ENCODE peak calls at places on chromosomes 7 and 10, in five cellular contexts. V, T, L, A and H are unnamed samples.

GRCh38 chr10:103605359-103606156 is 112.1 kb downstream of the NEURL1 start:
- DNase-seq in V (peak; percentile 86), T (peak; percentile 43), L (no peak), A (peak; percentile 65), H (peak; percentile 33)

GRCh38 chr10:132862485-132863420 is 76.8 kb upstream of the NKX6-2 start:
- DNase-seq in L (no peak), A (no peak), V (peak; percentile 50), T (no peak), H (no peak)

GRCh38 chr10:3978762-3979161 is 193.8 kb upstream of the KLF6 start:
- DNase-seq in V (no peak), T (no peak), A (no peak), L (no peak), H (no peak)

GRCh38 chr10:90674927-90675326 is 182.9 kb downstream of the HTR7 start:
- DNase-seq in A (no peak), L (no peak), V (no peak), T (peak; percentile 86), H (peak; percentile 86)

GRCh38 chr7:47521041-47521795 is 60.7 kb downstream of the TNS3 start:
- DNase-seq in T (no peak), L (no peak), V (no peak), A (no peak), H (no peak)

GRCh38 chr10:7300327-7300726 is 110.5 kb downstream of the SFMBT2 start:
- DNase-seq in V (no peak), L (no peak), A (no peak), T (peak; percentile 37), H (peak; percentile 50)

GRCh38 chr7:112854169-112854568 is 64.0 kb upstream of the TMEM168 start:
- DNase-seq in V (no peak), T (no peak), A (no peak), L (no peak), H (no peak)

GRCh38 chr7:26399309-26399610 is 107.6 kb downstream of the SNX10 start:
- DNase-seq in T (peak; percentile 2), L (no peak), A (no peak), V (no peak), H (no peak)

GRCh38 chr10:63431962-63432797 is 33.6 kb downstream of the JMJD1C start:
- DNase-seq in V (no peak), A (no peak), T (peak; percentile 14), L (no peak), H (peak; percentile 46)

GRCh38 chr10:108688314-108688713 is 1235.0 kb downstream of the XPNPEP1 start:
- DNase-seq in V (no peak), A (no peak), L (no peak), T (no peak), H (no peak)

GRCh38 chr7:117873056-117873932 is at the start of gene CTTNBP2:
- DNase-seq in T (peak; percentile 59), A (peak; percentile 35), L (peak; percentile 65), V (peak; percentile 81), H (peak; percentile 60)

GRCh38 chr10:46273506-46274477 is 13.0 kb upstream of the ANTXRL start:
- DNase-seq in T (no peak), A (no peak), V (peak; percentile 59), L (no peak), H (no peak)

GRCh38 chr7:107023522-107024149 is 20.9 kb upstream of the PRKAR2B start:
- DNase-seq in L (no peak), A (no peak), T (no peak), V (no peak), H (no peak)

GRCh38 chr10:8803992-8804391 is 749.5 kb downstream of the GATA3 start:
- DNase-seq in T (no peak), L (no peak), A (no peak), V (no peak), H (no peak)

GRCh38 chr7:2817456-2817855 is 26.7 kb downstream of the GNA12 start:
- DNase-seq in A (no peak), L (no peak), V (no peak), T (no peak), H (no peak)

GRCh38 chr10:34504534-34504933 is 310.6 kb downstream of the PARD3 start:
- DNase-seq in V (no peak), T (peak; percentile 71), A (peak; percentile 25), L (no peak), H (peak; percentile 57)

GRCh38 chr7:101140746-101141382 is 13.4 kb upstream of the AP1S1 start:
- DNase-seq in L (no peak), A (peak; percentile 61), V (no peak), T (no peak), H (peak; percentile 54)

GRCh38 chr7:101137651-101138148 is 10.8 kb downstream of the SERPINE1 start:
- DNase-seq in T (no peak), V (no peak), L (no peak), A (peak; percentile 66), H (no peak)

GRCh38 chr7:101140339-101140699 is 13.4 kb downstream of the SERPINE1 start:
- DNase-seq in L (no peak), A (no peak), V (no peak), T (peak; percentile 57), H (peak; percentile 76)

GRCh38 chr7:101134399-101134980 is 7.6 kb downstream of the SERPINE1 start:
- DNase-seq in T (no peak), A (peak; percentile 56), L (no peak), V (no peak), H (peak; percentile 64)

DNA sequence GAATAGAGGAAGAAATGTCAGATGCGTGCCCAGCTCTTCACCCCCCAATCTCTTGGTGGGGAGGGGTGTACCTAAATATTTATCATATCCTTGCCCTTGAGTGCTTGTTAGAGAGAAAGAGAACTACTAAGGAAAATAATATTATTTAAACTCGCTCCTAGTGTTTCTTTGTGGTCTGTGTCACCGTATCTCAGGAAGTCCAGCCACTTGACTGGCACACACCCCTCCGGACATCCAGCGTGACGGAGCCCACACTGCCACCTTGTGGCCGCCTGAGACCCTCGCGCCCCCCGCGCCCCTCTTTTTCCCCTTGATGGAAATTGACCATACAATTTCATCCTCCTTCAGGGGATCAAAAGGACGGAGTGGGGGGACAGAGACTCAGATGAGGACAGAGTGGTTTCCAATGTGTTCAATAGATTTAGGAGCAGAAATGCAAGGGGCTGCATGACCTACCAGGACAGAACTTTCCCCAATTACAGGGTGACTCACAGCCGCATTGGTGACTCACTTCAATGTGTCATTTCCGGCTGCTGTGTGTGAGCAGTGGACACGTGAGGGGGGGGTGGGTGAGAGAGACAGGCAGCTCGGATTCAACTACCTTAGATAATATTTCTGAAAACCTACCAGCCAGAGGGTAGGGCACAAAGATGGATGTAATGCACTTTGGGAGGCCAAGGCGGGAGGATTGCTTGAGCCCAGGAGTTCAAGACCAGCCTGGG is 11.4 kb downstream of the SERPINE1 start:
- DNase-seq in A (peak; percentile 98), V (peak; percentile 80), L (no peak), T (peak; percentile 98), H (peak; percentile 98)
- H3K4me3 ChIP-seq in A (no peak overlapping the region), V (no peak overlapping the region), L (peak overlapping the region; percentile 46), T (no peak overlapping the region), H (no peak overlapping the region)

DNA sequence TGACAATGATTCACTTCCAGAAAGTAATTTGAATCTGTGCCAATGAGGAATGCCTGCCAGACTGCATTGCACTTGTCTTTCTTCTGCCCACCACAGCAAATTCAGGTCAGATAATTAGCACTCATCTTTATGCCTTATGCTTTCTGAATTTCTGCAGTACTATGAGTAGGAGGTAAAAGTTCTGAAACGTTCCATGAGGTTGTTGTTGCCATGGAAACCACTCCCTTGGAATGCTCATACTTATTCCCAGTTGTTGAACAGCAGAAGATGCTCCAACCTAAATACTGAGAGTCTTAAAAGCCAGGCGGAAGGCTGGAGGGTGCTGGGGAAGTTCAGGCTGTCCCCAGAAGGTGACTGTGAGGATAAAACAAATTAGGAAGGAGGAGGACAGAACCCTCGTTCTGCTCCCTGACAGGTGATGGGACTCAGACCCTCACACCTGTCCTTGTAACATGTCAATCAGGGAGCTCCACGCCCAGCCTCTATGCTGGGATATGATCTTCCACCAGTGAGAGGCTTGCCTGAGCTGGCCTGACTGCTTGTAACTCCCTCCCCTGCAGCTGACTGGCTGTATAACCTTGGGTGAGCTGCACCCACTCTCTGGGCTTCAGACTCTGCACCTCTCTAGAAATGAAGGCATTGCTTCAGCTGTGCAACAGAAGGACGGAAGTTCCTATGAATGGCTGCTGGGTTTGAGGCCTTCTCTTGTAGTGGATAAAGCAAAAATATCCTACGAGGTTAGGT is 554.3 kb upstream of the MGMT start:
- DNase-seq in T (no peak), L (no peak), V (no peak), A (no peak), H (no peak)
- H2AK5ac ChIP-seq in T (no peak overlapping the region), L (no peak overlapping the region), V (no peak overlapping the region), A (no peak overlapping the region), H (no peak overlapping the region)

GRCh38 chr10:73117976-73118743 is 7.9 kb downstream of the NUDT13 start:
- DNase-seq in L (no peak), V (no peak), T (peak; percentile 67), A (peak; percentile 18), H (peak; percentile 67)
- H3K4me3 ChIP-seq in L (no peak overlapping the region), V (no peak overlapping the region), T (no peak overlapping the region), A (no peak overlapping the region), H (peak overlapping the region; percentile 37)

GRCh38 chr10:17841055-17841454 is 31.9 kb downstream of the MRC1 start:
- DNase-seq in V (no peak), L (no peak), A (no peak), T (no peak), H (no peak)

GRCh38 chr10:17835688-17836087 is 26.5 kb downstream of the MRC1 start:
- DNase-seq in A (peak; percentile 76), T (peak; percentile 91), L (no peak), V (no peak), H (peak; percentile 86)

GRCh38 chr10:17833656-17834055 is 24.5 kb downstream of the MRC1 start:
- DNase-seq in T (no peak), V (no peak), L (no peak), A (no peak), H (no peak)

GRCh38 chr10:17836917-17837316 is 27.8 kb downstream of the MRC1 start:
- DNase-seq in T (peak; percentile 62), V (peak; percentile 49), L (peak; percentile 4), A (peak; percentile 38), H (peak; percentile 61)

DNA sequence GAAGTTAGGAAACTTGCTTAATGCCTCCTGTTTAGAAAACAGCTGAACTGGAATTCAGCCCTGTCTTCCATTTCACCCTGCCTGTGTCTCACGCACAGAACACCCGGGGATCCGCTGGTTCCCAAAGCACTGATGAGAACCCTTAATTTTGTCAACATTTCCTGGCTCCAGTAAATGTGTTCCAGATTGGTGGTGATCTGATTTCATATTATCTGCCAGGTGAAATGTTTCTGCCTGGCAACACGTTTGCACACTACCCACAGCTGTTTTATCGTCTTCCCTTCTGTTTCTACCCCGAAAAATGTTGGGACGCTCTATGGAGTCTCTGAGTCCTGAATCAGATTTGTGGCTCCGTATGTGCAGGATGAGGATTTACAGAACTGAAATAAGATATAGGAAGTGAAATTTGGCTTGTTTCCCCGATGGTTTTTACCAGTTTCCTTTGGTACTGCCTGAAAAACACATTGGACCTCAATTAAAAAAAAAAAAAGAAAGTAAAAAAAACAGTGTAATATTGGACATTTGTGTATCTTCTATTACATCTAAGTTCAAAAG is 29.0 kb downstream of the MRC1 start:
- DNase-seq in L (no peak), A (no peak), T (no peak), V (no peak), H (no peak)
- H2AK5ac ChIP-seq in L (no peak overlapping the region), A (no peak overlapping the region), T (no peak overlapping the region), V (no peak overlapping the region), H (no peak overlapping the region)

DNA sequence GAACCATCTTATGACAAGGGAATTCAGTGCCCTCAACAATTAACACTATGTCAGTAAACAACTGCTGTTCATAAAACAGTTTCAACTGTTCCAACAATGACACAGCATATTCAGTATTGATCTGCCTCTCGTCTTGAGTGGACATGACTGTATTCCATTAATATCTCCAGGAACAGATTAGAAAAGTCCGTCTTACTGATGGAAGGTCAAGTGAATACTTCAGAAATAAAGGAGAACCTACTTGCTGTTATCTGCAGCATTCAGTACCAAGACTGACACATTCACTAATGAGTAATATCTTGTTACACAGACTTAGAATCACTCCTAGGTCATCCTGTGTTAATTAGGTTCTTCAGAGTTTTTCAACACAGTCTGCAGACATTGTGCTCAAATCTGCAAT is 12.1 kb downstream of the KBTBD2 start:
- DNase-seq in T (no peak), L (no peak), A (no peak), V (no peak), H (peak; percentile 39)
- H3K4me3 ChIP-seq in T (no peak overlapping the region), L (no peak overlapping the region), A (no peak overlapping the region), V (no peak overlapping the region), H (no peak overlapping the region)